ENCODE peak calls at places on chromosomes 5 and 9, in six cellular contexts. X is posterior cingulate gyrus, H is AG09309, G is germinal center, Y is 8988T, D is NCI-H774. O is an unnamed sample.

GRCh38 chr5:142872795-142873194 is 102.6 kb downstream of the ARHGAP26 start:
- DNase-seq in G (no peak), Y (no peak), D (no peak), X (no peak), H (no peak), O (no peak)

GRCh38 chr9:134794726-134795370 is 85.8 kb upstream of the FCN2 start:
- DNase-seq in D (no peak), Y (no peak), X (no peak), H (no peak), G (no peak), O (no peak)

GRCh38 chr5:40464461-40464860 is 215.3 kb upstream of the PTGER4 start:
- DNase-seq in H (no peak), G (no peak), X (no peak), D (no peak), Y (no peak), O (no peak)

GRCh38 chr9:120921751-120922181 is 4.8 kb downstream of the TRAF1 start:
- DNase-seq in D (no peak), X (no peak), Y (no peak), G (no peak), H (no peak), O (no peak)

GRCh38 chr5:109580225-109580624 is 109.5 kb upstream of the MAN2A1 start:
- DNase-seq in G (no peak), D (no peak), X (no peak), H (no peak), Y (no peak), O (no peak)

GRCh38 chr5:52690236-52690685 is 97.5 kb upstream of the ITGA1 start:
- DNase-seq in H (no peak), G (no peak), X (no peak), Y (no peak), D (no peak), O (no peak)

GRCh38 chr9:137218754-137219271 is 3.2 kb downstream of the RNF208 start:
- DNase-seq in H (no peak), G (no peak), D (no peak), Y (no peak), X (no peak), O (peak)

GRCh38 chr5:171813270-171813669 is 27.7 kb downstream of the SMIM23 start:
- DNase-seq in D (no peak), X (no peak), H (no peak), Y (no peak), G (no peak), O (no peak)

GRCh38 chr5:141637693-141638419 is 1.1 kb downstream of the RELL2 start:
- DNase-seq in X (peak), H (no peak), D (no peak), Y (peak), G (peak), O (peak)